ENCODE peak calls at places on chromosomes 2 and 18, in five cellular contexts. G is midbrain; U is stimulated activated CD4-positive, alpha-beta T cell treated with anti-CD3 and anti-CD28 coated beads, Interleukin-2, amount 100 ng/mL, for 48 hours; S is AG04450; E is endothelial cell of umbilical vein. A is an unnamed sample.

GRCh38 chr2:101614127-101614759 is 83.3 kb upstream of the MAP4K4 start:
- DNase-seq in E (no peak), S (no peak), G (no peak), U (no peak), A (no peak)

GRCh38 chr2:33322099-33322498 is 154.3 kb upstream of the RASGRP3 start:
- DNase-seq in U (no peak), S (peak; percentile 78), G (no peak), E (peak; percentile 90), A (peak; percentile 84)

GRCh38 chr2:55732854-55733253 is 39.2 kb upstream of the PNPT1 start:
- DNase-seq in E (no peak), U (no peak), S (no peak), G (no peak), A (no peak)

GRCh38 chr2:85578243-85579180 is 1.1 kb downstream of the VAMP8 start:
- DNase-seq in U (no peak), G (no peak), S (no peak), E (no peak), A (no peak)

GRCh38 chr2:237888389-237888788 is 29.0 kb downstream of the RAMP1 start:
- DNase-seq in G (no peak), S (no peak), E (peak; percentile 67), U (no peak), A (peak; percentile 47)

GRCh38 chr2:161708350-161708974 is 84.2 kb downstream of the SLC4A10 start:
- DNase-seq in E (no peak), G (no peak), U (no peak), S (no peak), A (no peak)

GRCh38 chr2:227411990-227412350 is 24.2 kb upstream of the SCYGR1 start:
- DNase-seq in E (no peak), U (no peak), S (no peak), G (no peak), A (no peak)

GRCh38 chr2:145110668-145111067 is 590.7 kb upstream of the ZEB2 start:
- DNase-seq in U (no peak), G (no peak), E (peak; percentile 68), S (no peak), A (no peak)

GRCh38 chr2:236872015-236872414 is 213.7 kb upstream of the COPS8 start:
- DNase-seq in G (no peak), U (no peak), S (no peak), E (no peak), A (no peak)

GRCh38 chr2:128734521-128735295 is 416.0 kb upstream of the HS6ST1 start:
- DNase-seq in E (peak; percentile 6), S (no peak), G (no peak), U (no peak), A (peak; percentile 31)

GRCh38 chr2:208373460-208374089 is 33.0 kb upstream of the PTH2R start:
- DNase-seq in E (peak; percentile 28), U (no peak), G (peak; percentile 61), S (peak; percentile 29), A (peak; percentile 39)

GRCh38 chr18:35464731-35465728 is 32.7 kb downstream of the INO80C start:
- DNase-seq in U (no peak), S (no peak), E (peak; percentile 47), G (no peak), A (no peak)

GRCh38 chr2:237298323-237299118 is 115.4 kb downstream of the COL6A3 start:
- DNase-seq in S (no peak), E (no peak), U (no peak), G (no peak), A (no peak)

GRCh38 chr18:26215247-26215970 is 10.8 kb upstream of the TAF4B start:
- DNase-seq in S (no peak), U (peak; percentile 18), G (no peak), E (no peak), A (no peak)

GRCh38 chr18:446941-447560 is 53.5 kb downstream of the COLEC12 start:
- DNase-seq in S (no peak), E (peak; percentile 56), U (no peak), G (no peak), A (no peak)

GRCh38 chr2:10879624-10880585 is 31.8 kb upstream of the KCNF1 start:
- DNase-seq in S (no peak), E (no peak), G (no peak), U (no peak), A (no peak)

GRCh38 chr18:61893304-61893970 is 630 bp upstream of the RNF152 start:
- DNase-seq in S (no peak), E (peak; percentile 68), G (peak; percentile 52), U (no peak), A (no peak)

GRCh38 chr2:172856561-172856960 is 120.9 kb downstream of the RAPGEF4 start:
- DNase-seq in S (no peak), E (no peak), G (no peak), U (no peak), A (no peak)

GRCh38 chr2:109422071-109422757 is 191.6 kb downstream of the SEPTIN10 start:
- DNase-seq in U (no peak), E (no peak), S (no peak), G (no peak), A (no peak)

GRCh38 chr2:80459028-80459427 is 154.5 kb upstream of the LRRTM1 start:
- DNase-seq in E (no peak), S (no peak), G (no peak), U (no peak), A (no peak)

GRCh38 chr18:79887181-79888000 is 64.1 kb downstream of the SLC66A2 start:
- DNase-seq in G (no peak), S (no peak), E (no peak), U (no peak), A (no peak)

GRCh38 chr18:75678662-75679061 is 251.2 kb upstream of the SMIM21 start:
- DNase-seq in S (no peak), E (no peak), G (no peak), U (no peak), A (no peak)

GRCh38 chr2:38578832-38579231 is 23.9 kb downstream of the HNRNPLL start:
- DNase-seq in U (no peak), G (no peak), E (no peak), S (no peak), A (no peak)

GRCh38 chr2:159497256-159497655 is 119.1 kb downstream of the BAZ2B start:
- DNase-seq in G (peak; percentile 15), E (peak; percentile 93), U (no peak), S (peak; percentile 55), A (peak; percentile 48)

GRCh38 chr2:152016175-152017120 is 82.4 kb downstream of the CACNB4 start:
- DNase-seq in G (no peak), S (no peak), E (no peak), U (no peak), A (no peak)

GRCh38 chr2:45542013-45542412 is 69.1 kb downstream of the SRBD1 start:
- DNase-seq in S (no peak), U (no peak), E (no peak), G (no peak), A (no peak)

GRCh38 chr2:237876951-237877491 is 17.6 kb downstream of the RAMP1 start:
- DNase-seq in E (no peak), S (no peak), U (no peak), G (no peak), A (no peak)

GRCh38 chr2:199596549-199596948 is 138.8 kb upstream of the SATB2 start:
- DNase-seq in G (peak; percentile 4), E (no peak), S (no peak), U (no peak), A (no peak)

GRCh38 chr2:130756041-130756720 is 841 bp downstream of the AMER3 start:
- DNase-seq in U (peak; percentile 31), S (no peak), E (no peak), G (no peak), A (no peak)

GRCh38 chr2:128834203-128834602 is 515.5 kb upstream of the HS6ST1 start:
- DNase-seq in E (no peak), G (no peak), U (no peak), S (no peak), A (no peak)

GRCh38 chr18:3217930-3218647 is 1.7 kb downstream of the MYOM1 start:
- DNase-seq in S (no peak), U (no peak), G (no peak), E (no peak), A (no peak)

GRCh38 chr2:158104903-158105302 is 3.2 kb downstream of the UPP2 start:
- DNase-seq in U (no peak), G (no peak), E (no peak), S (no peak), A (no peak)

GRCh38 chr2:5544205-5544786 is 147.9 kb upstream of the SOX11 start:
- DNase-seq in E (no peak), S (no peak), U (no peak), G (no peak), A (no peak)

GRCh38 chr18:13377496-13377895 is 158.9 kb downstream of the LDLRAD4 start:
- DNase-seq in G (peak; percentile 7), E (no peak), S (no peak), U (no peak), A (no peak)

GRCh38 chr2:176419591-176420071 is 150.4 kb downstream of the MTX2 start:
- DNase-seq in U (no peak), S (peak; percentile 57), E (peak; percentile 97), G (no peak), A (peak; percentile 8)

GRCh38 chr2:118989481-118989880 is 47.5 kb downstream of the MARCO start:
- DNase-seq in S (no peak), U (no peak), G (no peak), E (no peak), A (no peak)

A was measured in fibroblast of the conjunctiva.